ENCODE peak calls at places on chromosomes 2 and 18, in ten cellular contexts. L is astrocyte of the cerebellum; H is activated CD4-positive, alpha-beta T cell treated with anti-CD3 and anti-CD28 coated beads, Interleukin-2, amount 50 U/mL, for 48 hours; B is erythroblast; W is WTC11; K is stimulated activated CD4-positive, alpha-beta T cell treated with anti-CD3 and anti-CD28 coated beads, Interleukin-4, amount 100 ng/mL, for 48 hours; O is SJSA1; S is NCI-H1092 treated with DMSO at 0.1 percent for 48 hours; U is GM23248; T is tibial artery. Q is an unnamed sample.

GRCh38 chr18:73848656-73849055 is 299.0 kb downstream of the FBXO15 start:
- DNase-seq in L (peak; percentile 76), H (no peak), B (no peak), W (no peak), K (no peak), O (peak; percentile 14), S (no peak), U (peak; percentile 71), T (no peak), Q (no peak)

GRCh38 chr18:75783816-75784215 is 356.3 kb upstream of the SMIM21 start:
- DNase-seq in L (no peak), H (no peak), B (no peak), W (no peak), K (no peak), O (no peak), S (peak; percentile 88), U (no peak), T (no peak), Q (no peak)

GRCh38 chr2:41194235-41194634 is 742.3 kb upstream of the SLC8A1 start:
- DNase-seq in L (peak; percentile 92), H (no peak), B (no peak), W (no peak), K (no peak), O (no peak), S (no peak), U (peak; percentile 4), T (no peak), Q (no peak)

GRCh38 chr18:31558567-31558966 is 33.1 kb upstream of the TTR start:
- DNase-seq in L (no peak), H (no peak), B (no peak), W (no peak), K (no peak), O (no peak), S (no peak), U (no peak), T (no peak), Q (no peak)

GRCh38 chr18:48565105-48565504 is 26.3 kb downstream of the CTIF start:
- DNase-seq in L (no peak), H (no peak), B (no peak), W (no peak), K (no peak), O (no peak), S (no peak), U (no peak), T (no peak), Q (no peak)

GRCh38 chr2:11945139-11946126 is 199.0 kb downstream of the LPIN1 start:
- DNase-seq in L (no peak), H (peak; percentile 6), B (no peak), W (no peak), K (no peak), O (no peak), S (no peak), U (no peak), T (no peak), Q (no peak)

GRCh38 chr2:240322231-240322955 is 113.1 kb upstream of the GPC1 start:
- DNase-seq in L (no peak), H (no peak), B (no peak), W (no peak), K (no peak), O (no peak), S (no peak), U (peak; percentile 23), T (peak; percentile 62), Q (no peak)

GRCh38 chr2:207624170-207625013 is 802 bp downstream of the METTL21A start:
- DNase-seq in L (no peak), H (peak; percentile 69), B (peak; percentile 85), W (peak; percentile 64), K (peak; percentile 52), O (peak; percentile 70), S (peak; percentile 50), U (peak; percentile 82), T (peak; percentile 72), Q (peak; percentile 44)

GRCh38 chr2:222142027-222142426 is 156.8 kb downstream of the PAX3 start:
- DNase-seq in L (peak; percentile 85), H (no peak), B (no peak), W (no peak), K (no peak), O (peak; percentile 45), S (no peak), U (peak; percentile 1), T (no peak), Q (no peak)

Q was measured in dorsolateral prefrontal cortex.